ENCODE peak calls at places on chromosome 13, in seven cellular contexts. J is HCEC 1CT, Z is cortex of kidney, R is ureter, P is SK-N-SH, H is Caco-2, K is breast epithelium. V is an unnamed sample.

GRCh38 chr13:113091211-113091771 is 14.3 kb upstream of the F7 start:
- DNase-seq in J (no peak), Z (no peak), R (no peak), P (no peak), H (no peak), K (no peak), V (no peak)

GRCh38 chr13:48138270-48138669 is 43.4 kb upstream of the MED4 start:
- DNase-seq in J (no peak), Z (no peak), R (no peak), P (no peak), H (no peak), K (no peak), V (no peak)

GRCh38 chr13:33782631-33783030 is 35.3 kb upstream of the RFC3 start:
- DNase-seq in J (no peak), Z (no peak), R (no peak), P (no peak), H (no peak), K (no peak), V (no peak)

GRCh38 chr13:55029280-55029679 is 2000.7 kb downstream of the OLFM4 start:
- DNase-seq in J (no peak), Z (no peak), R (no peak), P (no peak), H (no peak), K (no peak), V (no peak)

GRCh38 chr13:78102121-78102677 is 183.6 kb upstream of the EDNRB start:
- DNase-seq in J (peak; percentile 80), Z (no peak), R (peak; percentile 46), P (no peak), H (no peak), K (peak; percentile 27), V (peak; percentile 87)

GRCh38 chr13:23558675-23559536 is 11.3 kb upstream of the TNFRSF19 start:
- DNase-seq in J (peak; percentile 77), Z (no peak), R (peak; percentile 54), P (peak; percentile 31), H (no peak), K (peak; percentile 60), V (peak; percentile 90)

GRCh38 chr13:99150575-99151370 is 49.9 kb upstream of the UBAC2 start:
- DNase-seq in J (peak; percentile 66), Z (no peak), R (peak; percentile 70), P (no peak), H (no peak), K (no peak), V (peak; percentile 64)

GRCh38 chr13:112331675-112332074 is 44.5 kb upstream of the SPACA7 start:
- DNase-seq in J (no peak), Z (no peak), R (no peak), P (no peak), H (no peak), K (no peak), V (no peak)

GRCh38 chr13:30731658-30732390 is 3.5 kb upstream of the ALOX5AP start:
- DNase-seq in J (no peak), Z (no peak), R (no peak), P (no peak), H (no peak), K (no peak), V (no peak)

GRCh38 chr13:110423689-110424302 is 116.7 kb downstream of the COL4A2 start:
- DNase-seq in J (no peak), Z (no peak), R (no peak), P (no peak), H (no peak), K (no peak), V (no peak)

GRCh38 chr13:113942591-113943103 is 31.2 kb downstream of the C13orf46 start:
- DNase-seq in J (no peak), Z (no peak), R (no peak), P (peak; percentile 19), H (no peak), K (no peak), V (no peak)

GRCh38 chr13:67023088-67023893 is 206.8 kb downstream of the PCDH9 start:
- DNase-seq in J (peak; percentile 5), Z (no peak), R (no peak), P (no peak), H (no peak), K (peak; percentile 69), V (peak; percentile 92)

GRCh38 chr13:107864543-107865460 is 350.5 kb downstream of the LIG4 start:
- DNase-seq in J (peak; percentile 72), Z (no peak), R (no peak), P (peak; percentile 29), H (peak; percentile 50), K (no peak), V (peak; percentile 25)

GRCh38 chr13:40565282-40566148 is 100.9 kb downstream of the FOXO1 start:
- DNase-seq in J (no peak), Z (no peak), R (no peak), P (no peak), H (no peak), K (no peak), V (no peak)

GRCh38 chr13:40583738-40584137 is 82.7 kb downstream of the FOXO1 start:
- DNase-seq in J (no peak), Z (no peak), R (no peak), P (no peak), H (no peak), K (no peak), V (no peak)

GRCh38 chr13:27476943-27477681 is 26.7 kb upstream of the MTIF3 start:
- DNase-seq in J (peak; percentile 69), Z (no peak), R (peak; percentile 50), P (no peak), H (peak; percentile 66), K (no peak), V (peak; percentile 44)

GRCh38 chr13:41356788-41357187 is 45.7 kb downstream of the NAA16 start:
- DNase-seq in J (no peak), Z (no peak), R (no peak), P (no peak), H (no peak), K (no peak), V (no peak)

GRCh38 chr13:114248011-114248410 is 13.3 kb downstream of the CDC16 start:
- DNase-seq in J (peak; percentile 7), Z (no peak), R (no peak), P (no peak), H (no peak), K (no peak), V (peak; percentile 19)

GRCh38 chr13:112231451-112232083 is 144.6 kb upstream of the SPACA7 start:
- DNase-seq in J (no peak), Z (no peak), R (no peak), P (no peak), H (no peak), K (no peak), V (no peak)

GRCh38 chr13:31790992-31791391 is 51.7 kb downstream of the RXFP2 start:
- DNase-seq in J (peak; percentile 9), Z (no peak), R (no peak), P (no peak), H (no peak), K (no peak), V (peak; percentile 88)

GRCh38 chr13:29801737-29802305 is 48.6 kb downstream of the UBL3 start:
- DNase-seq in J (no peak), Z (no peak), R (no peak), P (no peak), H (no peak), K (no peak), V (peak; percentile 41)

GRCh38 chr13:103188688-103189326 is 122.6 kb upstream of the SLC10A2 start:
- DNase-seq in J (no peak), Z (no peak), R (no peak), P (peak; percentile 23), H (peak; percentile 15), K (no peak), V (peak; percentile 15)

GRCh38 chr13:74287672-74288169 is 153.5 kb upstream of the KLF12 start:
- DNase-seq in J (peak; percentile 63), Z (no peak), R (peak; percentile 70), P (peak; percentile 56), H (peak; percentile 64), K (peak; percentile 63), V (peak; percentile 72)

GRCh38 chr13:108419768-108420167 is 150.2 kb downstream of the TNFSF13B start:
- DNase-seq in J (no peak), Z (no peak), R (no peak), P (no peak), H (no peak), K (no peak), V (no peak)

GRCh38 chr13:113187263-113187669 is 21.2 kb downstream of the PCID2 start:
- DNase-seq in J (peak; percentile 100), Z (no peak), R (peak; percentile 68), P (peak; percentile 45), H (peak; percentile 60), K (no peak), V (peak; percentile 100)

GRCh38 chr13:46982856-46983582 is 86.2 kb upstream of the HTR2A start:
- DNase-seq in J (no peak), Z (no peak), R (no peak), P (no peak), H (no peak), K (no peak), V (no peak)

GRCh38 chr13:69660155-69660554 is 447.5 kb upstream of the ATXN8OS start:
- DNase-seq in J (no peak), Z (no peak), R (no peak), P (no peak), H (no peak), K (no peak), V (no peak)

V was measured in LHCN-M2.